ENCODE peak calls at places on chromosomes 3 and 15, in seven cellular contexts. A is activated naive CD4-positive, alpha-beta T cell treated with anti-CD3 and anti-CD28 coated beads for 36 hours; D is left cardiac atrium; J is smooth muscle cell of the brain vasculature; P is GM18507; Q is SIG-M5; G is sciatic nerve. E is an unnamed sample.

GRCh38 chr15:74809951-74810350 is 2.7 kb upstream of the LMAN1L start:
- DNase-seq in A (no peak), G (no peak), J (no peak), Q (no peak), D (no peak), P (no peak), E (no peak)

GRCh38 chr3:143436231-143436930 is 316.8 kb downstream of the CHST2 start:
- DNase-seq in G (no peak), A (no peak), D (no peak), Q (no peak), J (no peak), P (no peak), E (no peak)

GRCh38 chr15:48875241-48875640 is 2.7 kb upstream of the EID1 start:
- DNase-seq in P (no peak), Q (no peak), J (no peak), A (no peak), G (no peak), D (no peak), E (no peak)

GRCh38 chr3:53773586-53774368 is 72.4 kb downstream of the CHDH start:
- DNase-seq in A (no peak), Q (no peak), P (peak), J (no peak), D (no peak), G (no peak), E (no peak)

GRCh38 chr3:190526787-190527767 is 13.2 kb downstream of the IL1RAP start:
- DNase-seq in G (no peak), A (no peak), J (no peak), Q (no peak), P (no peak), D (no peak), E (no peak)

GRCh38 chr15:62653122-62653521 is 389.4 kb upstream of the TPM1 start:
- DNase-seq in P (no peak), J (no peak), D (no peak), A (no peak), G (no peak), Q (no peak), E (no peak)

GRCh38 chr15:43294091-43294706 is 27.5 kb upstream of the TGM5 start:
- DNase-seq in J (no peak), P (no peak), D (no peak), Q (no peak), A (no peak), G (no peak), E (no peak)

GRCh38 chr3:119779731-119780383 is 2.0 kb upstream of the NR1I2 start:
- DNase-seq in G (no peak), D (no peak), P (peak), Q (no peak), A (no peak), J (no peak), E (no peak)

GRCh38 chr3:133472242-133472641 is 72.4 kb downstream of the BFSP2 start:
- DNase-seq in Q (no peak), G (no peak), J (no peak), D (no peak), A (no peak), P (no peak), E (no peak)

GRCh38 chr3:50587806-50588758 is 18.8 kb downstream of the HEMK1 start:
- DNase-seq in P (no peak), G (no peak), A (peak), J (no peak), Q (no peak), D (no peak), E (no peak)

GRCh38 chr15:68592054-68592453 is 13.3 kb downstream of the CORO2B start:
- DNase-seq in D (no peak), G (no peak), J (no peak), P (no peak), A (no peak), Q (no peak), E (no peak)

GRCh38 chr3:143168518-143169192 is 49.1 kb downstream of the CHST2 start:
- DNase-seq in Q (no peak), A (no peak), P (no peak), G (no peak), D (no peak), J (no peak), E (no peak)

GRCh38 chr3:121885386-121885785 is 8.8 kb upstream of the SLC15A2 start:
- DNase-seq in P (no peak), A (no peak), J (no peak), Q (no peak), D (no peak), G (no peak), E (no peak)

GRCh38 chr3:195033531-195034091 is 237.3 kb downstream of the XXYLT1 start:
- DNase-seq in Q (no peak), G (peak), P (no peak), A (no peak), D (no peak), J (no peak), E (no peak)

GRCh38 chr15:84886211-84886983 is 1.9 kb downstream of the SLC28A1 start:
- DNase-seq in P (no peak), A (no peak), G (no peak), Q (no peak), J (no peak), D (no peak), E (no peak)